ENCODE peak calls at places on chromosomes 4 and X, in nine cellular contexts. D, C, O, M, N, K, Z, G and Y are unnamed samples.

GRCh38 chr4:40963912-40964478 is 214.2 kb downstream of the NSUN7 start:
- DNase-seq in D (no peak), C (no peak), O (no peak), M (no peak), N (no peak), K (no peak), Z (no peak), G (no peak), Y (no peak)

GRCh38 chr4:112563431-112564200 is 47.6 kb upstream of the NEUROG2 start:
- DNase-seq in D (no peak), C (no peak), O (no peak), M (no peak), N (no peak), K (no peak), Z (no peak), G (no peak), Y (no peak)

GRCh38 chr4:139528377-139529005 is 27.5 kb downstream of the SETD7 start:
- DNase-seq in D (no peak), C (no peak), O (peak), M (no peak), N (no peak), K (no peak), Z (peak), G (no peak), Y (no peak)

GRCh38 chr4:152738812-152739211 is 40.7 kb downstream of the TIGD4 start:
- DNase-seq in D (no peak), C (no peak), O (peak), M (no peak), N (no peak), K (no peak), Z (no peak), G (no peak), Y (no peak)

GRCh38 chr4:155705664-155706063 is 39.0 kb downstream of the GUCY1A1 start:
- DNase-seq in D (no peak), C (no peak), O (peak), M (peak), N (no peak), K (no peak), Z (no peak), G (no peak), Y (peak)

GRCh38 chr4:170089274-170089742 is 448 bp downstream of the AADAT start:
- DNase-seq in D (peak), C (no peak), O (peak), M (peak), N (peak), K (peak), Z (no peak), G (no peak), Y (peak)

GRCh38 chr4:4259484-4260100 is 11.6 kb upstream of the TMEM128 start:
- DNase-seq in D (no peak), C (no peak), O (no peak), M (no peak), N (no peak), K (no peak), Z (no peak), G (no peak), Y (no peak)

GRCh38 chr4:865121-865465 is 39.2 kb upstream of the CPLX1 start:
- DNase-seq in D (no peak), C (no peak), O (no peak), M (no peak), N (no peak), K (no peak), Z (no peak), G (no peak), Y (no peak)

GRCh38 chrX:103396186-103396585 is 19.8 kb downstream of the BEX3 start:
- DNase-seq in D (peak), C (no peak), O (no peak), M (no peak), N (no peak), K (no peak), Z (peak), G (no peak), Y (no peak)

GRCh38 chr4:102500371-102501175 is 586 bp upstream of the NFKB1 start:
- DNase-seq in D (peak), C (no peak), O (peak), M (peak), N (peak), K (peak), Z (no peak), G (peak), Y (peak)

GRCh38 chr4:39083164-39083563 is 21.1 kb downstream of the KLHL5 start:
- DNase-seq in D (peak), C (no peak), O (peak), M (no peak), N (no peak), K (no peak), Z (no peak), G (no peak), Y (no peak)

GRCh38 chr4:111696505-111696904 is 448.7 kb upstream of the FAM241A start:
- DNase-seq in D (no peak), C (no peak), O (no peak), M (no peak), N (no peak), K (no peak), Z (no peak), G (no peak), Y (no peak)

GRCh38 chr4:143626134-143626859 is 74.2 kb downstream of the FREM3 start:
- DNase-seq in D (peak), C (no peak), O (peak), M (no peak), N (no peak), K (no peak), Z (no peak), G (no peak), Y (no peak)

GRCh38 chr4:125104616-125105015 is 210.1 kb upstream of the FAT4 start:
- DNase-seq in D (no peak), C (no peak), O (no peak), M (no peak), N (no peak), K (no peak), Z (no peak), G (no peak), Y (no peak)

GRCh38 chr4:122234686-122235085 is 82.6 kb downstream of the BLTP1 start:
- DNase-seq in D (no peak), C (no peak), O (no peak), M (no peak), N (no peak), K (no peak), Z (no peak), G (no peak), Y (no peak)

GRCh38 chr4:87839309-87839946 is 6.7 kb downstream of the MEPE start:
- DNase-seq in D (peak), C (no peak), O (peak), M (peak), N (peak), K (no peak), Z (no peak), G (no peak), Y (peak)

GRCh38 chr4:33722800-33723511 is 2521.4 kb downstream of the ARAP2 start:
- DNase-seq in D (no peak), C (no peak), O (peak), M (no peak), N (no peak), K (no peak), Z (no peak), G (no peak), Y (no peak)

GRCh38 chr4:139015269-139015947 is at the start of gene NOCT:
- DNase-seq in D (peak), C (peak), O (peak), M (peak), N (peak), K (peak), Z (peak), G (peak), Y (peak)

GRCh38 chrX:37470711-37471110 is 100.8 kb upstream of the LANCL3 start:
- DNase-seq in D (peak), C (no peak), O (no peak), M (no peak), N (no peak), K (no peak), Z (no peak), G (no peak), Y (no peak)

GRCh38 chrX:152573866-152574265 is 63.8 kb upstream of the GABRQ start:
- DNase-seq in D (no peak), C (no peak), O (no peak), M (no peak), N (no peak), K (no peak), Z (no peak), G (no peak), Y (no peak)

GRCh38 chrX:27136325-27136724 is 326.8 kb downstream of the PPP4R3C start:
- DNase-seq in D (no peak), C (no peak), O (no peak), M (no peak), N (no peak), K (no peak), Z (no peak), G (no peak), Y (no peak)

GRCh38 chr4:23038626-23039245 is 346.0 kb downstream of the GBA3 start:
- DNase-seq in D (no peak), C (no peak), O (no peak), M (peak), N (no peak), K (no peak), Z (no peak), G (no peak), Y (peak)

GRCh38 chr4:183987987-183988392 is 82.9 kb downstream of the STOX2 start:
- DNase-seq in D (peak), C (no peak), O (peak), M (peak), N (peak), K (no peak), Z (peak), G (no peak), Y (peak)

GRCh38 chr4:35247047-35247446 is 997.3 kb downstream of the ARAP2 start:
- DNase-seq in D (no peak), C (no peak), O (no peak), M (no peak), N (no peak), K (no peak), Z (no peak), G (no peak), Y (no peak)

GRCh38 chrX:78333521-78333920 is 6.1 kb upstream of the CYSLTR1 start:
- DNase-seq in D (no peak), C (no peak), O (peak), M (peak), N (no peak), K (no peak), Z (no peak), G (no peak), Y (no peak)

GRCh38 chrX:45710081-45710801 is 509.6 kb upstream of the DIPK2B start:
- DNase-seq in D (peak), C (peak), O (peak), M (peak), N (peak), K (no peak), Z (peak), G (peak), Y (peak)

GRCh38 chr4:1249731-1250526 is 999 bp upstream of the CTBP1 start:
- DNase-seq in D (peak), C (peak), O (peak), M (peak), N (peak), K (peak), Z (no peak), G (peak), Y (peak)

GRCh38 chr4:106338671-106339070 is 22.3 kb downstream of the AIMP1 start:
- DNase-seq in D (no peak), C (no peak), O (no peak), M (no peak), N (no peak), K (no peak), Z (no peak), G (no peak), Y (no peak)

GRCh38 chrX:106707771-106708454 is 18.6 kb upstream of the RNF128 start:
- DNase-seq in D (peak), C (no peak), O (peak), M (peak), N (no peak), K (no peak), Z (peak), G (no peak), Y (peak)

GRCh38 chr4:2891294-2891693 is 47.6 kb downstream of the ADD1 start:
- DNase-seq in D (no peak), C (no peak), O (peak), M (peak), N (no peak), K (no peak), Z (peak), G (no peak), Y (peak)

GRCh38 chr4:31141141-31141811 is 421.1 kb downstream of the PCDH7 start:
- DNase-seq in D (no peak), C (no peak), O (no peak), M (no peak), N (no peak), K (no peak), Z (no peak), G (no peak), Y (no peak)

GRCh38 chr4:42588909-42589308 is 68.0 kb downstream of the ATP8A1 start:
- DNase-seq in D (no peak), C (no peak), O (no peak), M (no peak), N (no peak), K (no peak), Z (no peak), G (no peak), Y (no peak)

GRCh38 chrX:110210417-110211139 is 107.3 kb downstream of the AMMECR1 start:
- DNase-seq in D (peak), C (no peak), O (peak), M (peak), N (no peak), K (no peak), Z (peak), G (no peak), Y (no peak)